ENCODE peak calls at places on chromosomes 1 and 21, in seven cellular contexts. One of them, this sample, is unnamed.

GRCh38 chr1:38266197-38266520 is 219.6 kb upstream of the POU3F1 start:
- DNase-seq in EL: no peak
- DNase-seq in nucleus accumbens: no peak
- DNase-seq in coronary artery: no peak
- DNase-seq in ELR: no peak
- DNase-seq in activated CD8-positive, alpha-beta memory T cell treated with anti-CD3 and anti-CD28 coated beads for 1 hour: no peak
- DNase-seq in A549: no peak
- DNase-seq in this sample: no peak

GRCh38 chr21:15744926-15745325 is 15.1 kb downstream of the USP25 start:
- DNase-seq in coronary artery: no peak
- DNase-seq in ELR: no peak
- DNase-seq in EL: no peak
- DNase-seq in nucleus accumbens: no peak
- DNase-seq in activated CD8-positive, alpha-beta memory T cell treated with anti-CD3 and anti-CD28 coated beads for 1 hour: no peak
- DNase-seq in A549: no peak
- DNase-seq in this sample: no peak

GRCh38 chr1:55043011-55043410 is 3.7 kb downstream of the PCSK9 start:
- DNase-seq in coronary artery: no peak
- DNase-seq in A549: no peak
- DNase-seq in activated CD8-positive, alpha-beta memory T cell treated with anti-CD3 and anti-CD28 coated beads for 1 hour: no peak
- DNase-seq in ELR: no peak
- DNase-seq in nucleus accumbens: no peak
- DNase-seq in EL: no peak
- DNase-seq in this sample: no peak

GRCh38 chr1:8651236-8651890 is 166.1 kb downstream of the RERE start:
- DNase-seq in ELR: no peak
- DNase-seq in A549: no peak
- DNase-seq in coronary artery: no peak
- DNase-seq in EL: no peak
- DNase-seq in activated CD8-positive, alpha-beta memory T cell treated with anti-CD3 and anti-CD28 coated beads for 1 hour: no peak
- DNase-seq in nucleus accumbens: no peak
- DNase-seq in this sample: no peak

GRCh38 chr21:41488080-41488479 is 19.9 kb downstream of the TMPRSS2 start:
- DNase-seq in A549: no peak
- DNase-seq in EL: no peak
- DNase-seq in activated CD8-positive, alpha-beta memory T cell treated with anti-CD3 and anti-CD28 coated beads for 1 hour: no peak
- DNase-seq in ELR: no peak
- DNase-seq in coronary artery: no peak
- DNase-seq in nucleus accumbens: no peak
- DNase-seq in this sample: no peak

GRCh38 chr1:3249236-3249845 is 180.3 kb downstream of the PRDM16 start:
- DNase-seq in ELR: no peak
- DNase-seq in EL: no peak
- DNase-seq in nucleus accumbens: no peak
- DNase-seq in activated CD8-positive, alpha-beta memory T cell treated with anti-CD3 and anti-CD28 coated beads for 1 hour: no peak
- DNase-seq in coronary artery: no peak
- DNase-seq in A549: no peak
- DNase-seq in this sample: no peak

GRCh38 chr1:203931953-203932352 is 70.6 kb downstream of the SNRPE start:
- DNase-seq in ELR: no peak
- DNase-seq in EL: no peak
- DNase-seq in nucleus accumbens: no peak
- DNase-seq in coronary artery: no peak
- DNase-seq in A549: no peak
- DNase-seq in activated CD8-positive, alpha-beta memory T cell treated with anti-CD3 and anti-CD28 coated beads for 1 hour: no peak
- DNase-seq in this sample: no peak

GRCh38 chr1:46621930-46622329 is 5.3 kb upstream of the MOB3C start:
- DNase-seq in activated CD8-positive, alpha-beta memory T cell treated with anti-CD3 and anti-CD28 coated beads for 1 hour: no peak
- DNase-seq in ELR: peak
- DNase-seq in EL: peak
- DNase-seq in nucleus accumbens: no peak
- DNase-seq in A549: no peak
- DNase-seq in coronary artery: no peak
- DNase-seq in this sample: peak

GRCh38 chr1:94602312-94602711 is 60.8 kb upstream of the F3 start:
- DNase-seq in A549: no peak
- DNase-seq in ELR: peak
- DNase-seq in coronary artery: no peak
- DNase-seq in activated CD8-positive, alpha-beta memory T cell treated with anti-CD3 and anti-CD28 coated beads for 1 hour: no peak
- DNase-seq in nucleus accumbens: no peak
- DNase-seq in EL: peak
- DNase-seq in this sample: peak

GRCh38 chr1:63779872-63780271 is 6.1 kb downstream of the ROR1 start:
- DNase-seq in EL: no peak
- DNase-seq in nucleus accumbens: no peak
- DNase-seq in activated CD8-positive, alpha-beta memory T cell treated with anti-CD3 and anti-CD28 coated beads for 1 hour: no peak
- DNase-seq in coronary artery: no peak
- DNase-seq in A549: no peak
- DNase-seq in ELR: no peak
- DNase-seq in this sample: no peak

GRCh38 chr1:28301368-28302174 is 27.3 kb upstream of the MED18 start:
- DNase-seq in ELR: peak
- DNase-seq in EL: peak
- DNase-seq in coronary artery: no peak
- DNase-seq in A549: no peak
- DNase-seq in activated CD8-positive, alpha-beta memory T cell treated with anti-CD3 and anti-CD28 coated beads for 1 hour: no peak
- DNase-seq in nucleus accumbens: no peak
- DNase-seq in this sample: no peak

GRCh38 chr1:232600430-232601258 is 29.3 kb downstream of the SIPA1L2 start:
- DNase-seq in EL: peak
- DNase-seq in nucleus accumbens: no peak
- DNase-seq in A549: no peak
- DNase-seq in ELR: no peak
- DNase-seq in coronary artery: no peak
- DNase-seq in activated CD8-positive, alpha-beta memory T cell treated with anti-CD3 and anti-CD28 coated beads for 1 hour: no peak
- DNase-seq in this sample: no peak

GRCh38 chr1:237695878-237696277 is 194.8 kb downstream of the ZP4 start:
- DNase-seq in A549: no peak
- DNase-seq in coronary artery: no peak
- DNase-seq in nucleus accumbens: no peak
- DNase-seq in ELR: no peak
- DNase-seq in activated CD8-positive, alpha-beta memory T cell treated with anti-CD3 and anti-CD28 coated beads for 1 hour: no peak
- DNase-seq in EL: no peak
- DNase-seq in this sample: no peak

GRCh38 chr1:77824083-77824482 is 44.6 kb downstream of the MIGA1 start:
- DNase-seq in A549: no peak
- DNase-seq in coronary artery: no peak
- DNase-seq in activated CD8-positive, alpha-beta memory T cell treated with anti-CD3 and anti-CD28 coated beads for 1 hour: no peak
- DNase-seq in EL: peak
- DNase-seq in nucleus accumbens: no peak
- DNase-seq in ELR: peak
- DNase-seq in this sample: peak

GRCh38 chr1:226597616-226598454 is 49.3 kb downstream of the STUM start:
- DNase-seq in nucleus accumbens: no peak
- DNase-seq in A549: no peak
- DNase-seq in ELR: no peak
- DNase-seq in EL: no peak
- DNase-seq in coronary artery: no peak
- DNase-seq in activated CD8-positive, alpha-beta memory T cell treated with anti-CD3 and anti-CD28 coated beads for 1 hour: no peak
- DNase-seq in this sample: no peak

This sample was measured in HCEC 1CT.